ENCODE peak calls at places on chromosome 5, in seven cellular contexts. One of them, this sample, is unnamed.
A peak's percentile ranks its signal among the peaks of the same experiment; 100 is the strongest.

GRCh38 chr5:149141957-149142851 is 911 bp downstream of the ABLIM3 start:
- DNase-seq in fibroblast of the aortic adventitia: no peak
- DNase-seq in COR-L47: no peak
- DNase-seq in naive thymus-derived CD8-positive, alpha-beta T cell: no peak
- DNase-seq in stimulated activated CD4-positive, alpha-beta T cell treated with anti-CD3 and anti-CD28 coated beads, Interleukin-1b, Interleukin-23, amount 100 ng/mL, for 1 hour: no peak
- DNase-seq in RCC 7860: peak; percentile 23
- DNase-seq in SW 1271: no peak
- DNase-seq in this sample: no peak

GRCh38 chr5:27854243-27854852 is 816.0 kb upstream of the CDH9 start:
- DNase-seq in naive thymus-derived CD8-positive, alpha-beta T cell: no peak
- DNase-seq in RCC 7860: peak; percentile 53
- DNase-seq in COR-L47: no peak
- DNase-seq in fibroblast of the aortic adventitia: no peak
- DNase-seq in stimulated activated CD4-positive, alpha-beta T cell treated with anti-CD3 and anti-CD28 coated beads, Interleukin-1b, Interleukin-23, amount 100 ng/mL, for 1 hour: no peak
- DNase-seq in SW 1271: no peak
- DNase-seq in this sample: no peak

GRCh38 chr5:65024681-65025080 is 256.0 kb downstream of the CWC27 start:
- DNase-seq in RCC 7860: no peak
- DNase-seq in SW 1271: no peak
- DNase-seq in COR-L47: no peak
- DNase-seq in naive thymus-derived CD8-positive, alpha-beta T cell: no peak
- DNase-seq in stimulated activated CD4-positive, alpha-beta T cell treated with anti-CD3 and anti-CD28 coated beads, Interleukin-1b, Interleukin-23, amount 100 ng/mL, for 1 hour: no peak
- DNase-seq in fibroblast of the aortic adventitia: no peak
- DNase-seq in this sample: no peak

GRCh38 chr5:1515311-1515920 is 8.3 kb downstream of the LPCAT1 start:
- DNase-seq in naive thymus-derived CD8-positive, alpha-beta T cell: peak; percentile 10
- DNase-seq in COR-L47: no peak
- DNase-seq in stimulated activated CD4-positive, alpha-beta T cell treated with anti-CD3 and anti-CD28 coated beads, Interleukin-1b, Interleukin-23, amount 100 ng/mL, for 1 hour: no peak
- DNase-seq in SW 1271: no peak
- DNase-seq in fibroblast of the aortic adventitia: no peak
- DNase-seq in RCC 7860: no peak
- DNase-seq in this sample: no peak

GRCh38 chr5:39498247-39498952 is 73.6 kb upstream of the DAB2 start:
- DNase-seq in stimulated activated CD4-positive, alpha-beta T cell treated with anti-CD3 and anti-CD28 coated beads, Interleukin-1b, Interleukin-23, amount 100 ng/mL, for 1 hour: no peak
- DNase-seq in RCC 7860: no peak
- DNase-seq in naive thymus-derived CD8-positive, alpha-beta T cell: no peak
- DNase-seq in SW 1271: no peak
- DNase-seq in fibroblast of the aortic adventitia: peak; percentile 85
- DNase-seq in COR-L47: no peak
- DNase-seq in this sample: no peak

GRCh38 chr5:91076138-91076537 is 307.0 kb downstream of the ARRDC3 start:
- DNase-seq in COR-L47: no peak
- DNase-seq in fibroblast of the aortic adventitia: no peak
- DNase-seq in naive thymus-derived CD8-positive, alpha-beta T cell: no peak
- DNase-seq in SW 1271: no peak
- DNase-seq in stimulated activated CD4-positive, alpha-beta T cell treated with anti-CD3 and anti-CD28 coated beads, Interleukin-1b, Interleukin-23, amount 100 ng/mL, for 1 hour: no peak
- DNase-seq in RCC 7860: peak; percentile 66
- DNase-seq in this sample: no peak

GRCh38 chr5:87430863-87431262 is 18.1 kb upstream of the CCNH start:
- DNase-seq in SW 1271: no peak
- DNase-seq in COR-L47: no peak
- DNase-seq in RCC 7860: no peak
- DNase-seq in fibroblast of the aortic adventitia: no peak
- DNase-seq in stimulated activated CD4-positive, alpha-beta T cell treated with anti-CD3 and anti-CD28 coated beads, Interleukin-1b, Interleukin-23, amount 100 ng/mL, for 1 hour: no peak
- DNase-seq in naive thymus-derived CD8-positive, alpha-beta T cell: no peak
- DNase-seq in this sample: no peak

GRCh38 chr5:87081511-87082372 is 185.9 kb upstream of the RASA1 start:
- DNase-seq in stimulated activated CD4-positive, alpha-beta T cell treated with anti-CD3 and anti-CD28 coated beads, Interleukin-1b, Interleukin-23, amount 100 ng/mL, for 1 hour: no peak
- DNase-seq in naive thymus-derived CD8-positive, alpha-beta T cell: peak; percentile 30
- DNase-seq in RCC 7860: no peak
- DNase-seq in SW 1271: no peak
- DNase-seq in fibroblast of the aortic adventitia: no peak
- DNase-seq in COR-L47: no peak
- DNase-seq in this sample: peak; percentile 3

GRCh38 chr5:146797683-146798082 is 80.9 kb downstream of the PPP2R2B start:
- DNase-seq in RCC 7860: no peak
- DNase-seq in SW 1271: no peak
- DNase-seq in naive thymus-derived CD8-positive, alpha-beta T cell: no peak
- DNase-seq in COR-L47: peak; percentile 40
- DNase-seq in stimulated activated CD4-positive, alpha-beta T cell treated with anti-CD3 and anti-CD28 coated beads, Interleukin-1b, Interleukin-23, amount 100 ng/mL, for 1 hour: no peak
- DNase-seq in fibroblast of the aortic adventitia: no peak
- DNase-seq in this sample: no peak

GRCh38 chr5:143887901-143888648 is 76.1 kb downstream of the HMHB1 start:
- DNase-seq in COR-L47: no peak
- DNase-seq in SW 1271: no peak
- DNase-seq in stimulated activated CD4-positive, alpha-beta T cell treated with anti-CD3 and anti-CD28 coated beads, Interleukin-1b, Interleukin-23, amount 100 ng/mL, for 1 hour: no peak
- DNase-seq in naive thymus-derived CD8-positive, alpha-beta T cell: no peak
- DNase-seq in RCC 7860: peak; percentile 84
- DNase-seq in fibroblast of the aortic adventitia: peak; percentile 69
- DNase-seq in this sample: no peak

GRCh38 chr5:27315541-27316282 is 277.3 kb upstream of the CDH9 start:
- DNase-seq in SW 1271: peak; percentile 89
- DNase-seq in fibroblast of the aortic adventitia: peak; percentile 75
- DNase-seq in COR-L47: no peak
- DNase-seq in RCC 7860: peak; percentile 43
- DNase-seq in stimulated activated CD4-positive, alpha-beta T cell treated with anti-CD3 and anti-CD28 coated beads, Interleukin-1b, Interleukin-23, amount 100 ng/mL, for 1 hour: no peak
- DNase-seq in naive thymus-derived CD8-positive, alpha-beta T cell: no peak
- DNase-seq in this sample: no peak

GRCh38 chr5:173050791-173051190 is 5.4 kb upstream of the CREBRF start:
- DNase-seq in COR-L47: no peak
- DNase-seq in SW 1271: no peak
- DNase-seq in stimulated activated CD4-positive, alpha-beta T cell treated with anti-CD3 and anti-CD28 coated beads, Interleukin-1b, Interleukin-23, amount 100 ng/mL, for 1 hour: no peak
- DNase-seq in RCC 7860: no peak
- DNase-seq in fibroblast of the aortic adventitia: peak; percentile 31
- DNase-seq in naive thymus-derived CD8-positive, alpha-beta T cell: no peak
- DNase-seq in this sample: no peak

GRCh38 chr5:57666582-57666981 is 184.0 kb upstream of the ACTBL2 start:
- DNase-seq in RCC 7860: no peak
- DNase-seq in naive thymus-derived CD8-positive, alpha-beta T cell: no peak
- DNase-seq in SW 1271: no peak
- DNase-seq in stimulated activated CD4-positive, alpha-beta T cell treated with anti-CD3 and anti-CD28 coated beads, Interleukin-1b, Interleukin-23, amount 100 ng/mL, for 1 hour: no peak
- DNase-seq in COR-L47: no peak
- DNase-seq in fibroblast of the aortic adventitia: no peak
- DNase-seq in this sample: no peak

GRCh38 chr5:125410501-125411162 is 664.2 kb upstream of the ZNF608 start:
- DNase-seq in RCC 7860: peak; percentile 93
- DNase-seq in fibroblast of the aortic adventitia: peak; percentile 85
- DNase-seq in naive thymus-derived CD8-positive, alpha-beta T cell: no peak
- DNase-seq in stimulated activated CD4-positive, alpha-beta T cell treated with anti-CD3 and anti-CD28 coated beads, Interleukin-1b, Interleukin-23, amount 100 ng/mL, for 1 hour: no peak
- DNase-seq in SW 1271: no peak
- DNase-seq in COR-L47: no peak
- DNase-seq in this sample: no peak

GRCh38 chr5:79640571-79641055 is 28.4 kb downstream of the TENT2 start:
- DNase-seq in SW 1271: no peak
- DNase-seq in naive thymus-derived CD8-positive, alpha-beta T cell: no peak
- DNase-seq in COR-L47: no peak
- DNase-seq in RCC 7860: no peak
- DNase-seq in fibroblast of the aortic adventitia: no peak
- DNase-seq in stimulated activated CD4-positive, alpha-beta T cell treated with anti-CD3 and anti-CD28 coated beads, Interleukin-1b, Interleukin-23, amount 100 ng/mL, for 1 hour: no peak
- DNase-seq in this sample: no peak

GRCh38 chr5:155834271-155834975 is 492.5 kb upstream of the SGCD start:
- DNase-seq in naive thymus-derived CD8-positive, alpha-beta T cell: no peak
- DNase-seq in SW 1271: no peak
- DNase-seq in fibroblast of the aortic adventitia: no peak
- DNase-seq in stimulated activated CD4-positive, alpha-beta T cell treated with anti-CD3 and anti-CD28 coated beads, Interleukin-1b, Interleukin-23, amount 100 ng/mL, for 1 hour: no peak
- DNase-seq in COR-L47: no peak
- DNase-seq in RCC 7860: no peak
- DNase-seq in this sample: no peak

GRCh38 chr5:147567917-147568598 is 58.2 kb upstream of the DPYSL3 start:
- DNase-seq in stimulated activated CD4-positive, alpha-beta T cell treated with anti-CD3 and anti-CD28 coated beads, Interleukin-1b, Interleukin-23, amount 100 ng/mL, for 1 hour: no peak
- DNase-seq in SW 1271: peak; percentile 22
- DNase-seq in naive thymus-derived CD8-positive, alpha-beta T cell: no peak
- DNase-seq in fibroblast of the aortic adventitia: peak; percentile 77
- DNase-seq in COR-L47: peak; percentile 40
- DNase-seq in RCC 7860: peak; percentile 22
- DNase-seq in this sample: no peak

GRCh38 chr5:139984816-139985215 is 58.3 kb downstream of the NRG2 start:
- DNase-seq in naive thymus-derived CD8-positive, alpha-beta T cell: no peak
- DNase-seq in SW 1271: no peak
- DNase-seq in RCC 7860: no peak
- DNase-seq in fibroblast of the aortic adventitia: no peak
- DNase-seq in stimulated activated CD4-positive, alpha-beta T cell treated with anti-CD3 and anti-CD28 coated beads, Interleukin-1b, Interleukin-23, amount 100 ng/mL, for 1 hour: no peak
- DNase-seq in COR-L47: no peak
- DNase-seq in this sample: no peak

GRCh38 chr5:194102-194501 is 2.8 kb downstream of the LRRC14B start:
- DNase-seq in SW 1271: no peak
- DNase-seq in naive thymus-derived CD8-positive, alpha-beta T cell: no peak
- DNase-seq in RCC 7860: no peak
- DNase-seq in fibroblast of the aortic adventitia: no peak
- DNase-seq in COR-L47: no peak
- DNase-seq in stimulated activated CD4-positive, alpha-beta T cell treated with anti-CD3 and anti-CD28 coated beads, Interleukin-1b, Interleukin-23, amount 100 ng/mL, for 1 hour: no peak
- DNase-seq in this sample: no peak

GRCh38 chr5:79069488-79070001 is at the start of the genes BHMT2 and DMGDH:
- DNase-seq in stimulated activated CD4-positive, alpha-beta T cell treated with anti-CD3 and anti-CD28 coated beads, Interleukin-1b, Interleukin-23, amount 100 ng/mL, for 1 hour: no peak
- DNase-seq in COR-L47: no peak
- DNase-seq in fibroblast of the aortic adventitia: no peak
- DNase-seq in RCC 7860: peak; percentile 40
- DNase-seq in SW 1271: no peak
- DNase-seq in naive thymus-derived CD8-positive, alpha-beta T cell: no peak
- DNase-seq in this sample: no peak